ENCODE peak calls at places on chromosomes 6 and 20, in six cellular contexts. A is MM.1S, J is left lung, V is fibroblast of pulmonary artery, O is thoracic aorta, P is uterus. F is an unnamed sample.

GRCh38 chr6:22279427-22279826 is 17.4 kb downstream of the PRL start:
- DNase-seq in A (peak), J (no peak), V (no peak), O (no peak), P (no peak), F (no peak)

GRCh38 chr6:152948150-152948768 is 34.6 kb downstream of the FBXO5 start:
- DNase-seq in A (peak), J (no peak), V (peak), O (no peak), P (no peak), F (peak)

GRCh38 chr6:35064508-35065440 is 76.4 kb downstream of the TCP11 start:
- DNase-seq in A (no peak), J (no peak), V (no peak), O (no peak), P (no peak), F (no peak)

GRCh38 chr6:10202111-10202510 is 212.8 kb downstream of the TFAP2A start:
- DNase-seq in A (no peak), J (no peak), V (no peak), O (no peak), P (no peak), F (no peak)

GRCh38 chr6:104252276-104252675 is 607.4 kb downstream of the HACE1 start:
- DNase-seq in A (no peak), J (no peak), V (no peak), O (no peak), P (no peak), F (no peak)

GRCh38 chr20:20630551-20630950 is 81.9 kb downstream of the RALGAPA2 start:
- DNase-seq in A (no peak), J (no peak), V (no peak), O (no peak), P (no peak), F (no peak)

GRCh38 chr20:56706867-56707360 is 77.8 kb downstream of the TFAP2C start:
- DNase-seq in A (no peak), J (no peak), V (peak), O (no peak), P (no peak), F (no peak)

GRCh38 chr6:143823463-143824006 is 19.6 kb upstream of the LTV1 start:
- DNase-seq in A (no peak), J (no peak), V (peak), O (no peak), P (no peak), F (peak)

GRCh38 chr6:56430629-56431600 is 183.5 kb upstream of the COL21A1 start:
- DNase-seq in A (no peak), J (no peak), V (no peak), O (no peak), P (no peak), F (no peak)

GRCh38 chr20:44714701-44715494 is at the start of gene CCN5:
- DNase-seq in A (no peak), J (peak), V (peak), O (peak), P (peak), F (peak)

GRCh38 chr6:143782517-143782916 is 60.6 kb upstream of the LTV1 start:
- DNase-seq in A (no peak), J (no peak), V (no peak), O (no peak), P (no peak), F (no peak)

GRCh38 chr6:125363010-125363359 is 61.2 kb upstream of the HDDC2 start:
- DNase-seq in A (no peak), J (no peak), V (no peak), O (no peak), P (no peak), F (peak)

GRCh38 chr20:58692579-58693225 is at the start of gene NPEPL1:
- DNase-seq in A (peak), J (peak), V (peak), O (no peak), P (peak), F (peak)

GRCh38 chr20:64080013-64080812 is at the start of gene OPRL1:
- DNase-seq in A (no peak), J (no peak), V (peak), O (no peak), P (no peak), F (no peak)

GRCh38 chr20:64082126-64082638 is 2.0 kb downstream of the LKAAEAR1 start:
- DNase-seq in A (no peak), J (no peak), V (no peak), O (no peak), P (no peak), F (no peak)

GRCh38 chr20:64079273-64080012 is at the start of gene RGS19:
- DNase-seq in A (peak), J (peak), V (peak), O (no peak), P (peak), F (peak)

GRCh38 chr20:64081620-64081964 is 1.7 kb downstream of the OPRL1 start:
- DNase-seq in A (no peak), J (no peak), V (no peak), O (no peak), P (no peak), F (no peak)

DNA sequence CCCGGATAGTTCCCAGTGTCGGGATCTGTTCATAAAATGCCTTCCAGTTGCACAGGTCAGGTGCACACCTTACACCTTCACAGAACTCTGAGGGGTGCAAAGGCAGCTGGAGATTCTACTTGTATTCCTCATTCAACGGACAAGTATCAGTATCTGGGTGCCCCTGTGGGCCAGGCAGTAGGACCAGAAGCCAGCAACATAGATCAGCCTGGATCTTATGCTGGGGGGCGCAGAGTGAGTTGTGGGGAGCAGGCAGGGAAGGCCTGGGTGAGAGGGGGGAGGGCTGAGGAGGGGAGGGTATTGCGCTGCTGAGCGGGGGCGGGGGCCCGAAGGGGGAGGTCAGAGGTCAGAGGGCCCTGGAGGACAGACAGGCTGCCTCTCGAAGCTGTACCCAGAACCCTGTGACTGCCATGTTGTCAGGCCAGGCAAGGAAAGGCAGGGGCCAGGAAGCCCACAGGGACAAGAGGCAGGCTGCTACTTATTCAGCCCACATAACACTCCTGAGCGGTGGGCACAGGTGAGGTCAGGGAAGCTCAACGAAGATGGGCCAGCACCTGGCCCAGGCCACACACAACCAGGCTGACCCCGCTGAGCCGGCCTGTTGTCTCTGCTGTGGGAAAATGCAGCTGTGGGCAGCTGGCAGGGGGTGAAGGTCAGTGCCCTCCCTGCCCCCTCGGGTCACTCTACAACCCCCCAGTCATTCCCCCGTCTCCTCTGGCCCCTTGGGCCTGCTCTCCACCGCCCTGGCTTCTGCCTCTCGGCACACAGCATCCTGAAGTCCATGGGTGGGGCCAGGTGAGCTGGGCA is 1.1 kb downstream of the OPRL1 start:
- DNase-seq in A (peak), J (no peak), V (no peak), O (no peak), P (no peak), F (no peak)
- H3K4me3 ChIP-seq in A (no peak), J (no peak), V (no peak), O (peak), P (no peak), F (no peak)

GRCh38 chr6:30542915-30543314 is 13.4 kb downstream of the GNL1 start:
- DNase-seq in A (no peak), J (no peak), V (peak), O (no peak), P (no peak), F (no peak)
- TF ChIP-seq CTCF in A (no peak), J (no peak), V (peak), O (no peak), P (no peak), F (peak)

DNA sequence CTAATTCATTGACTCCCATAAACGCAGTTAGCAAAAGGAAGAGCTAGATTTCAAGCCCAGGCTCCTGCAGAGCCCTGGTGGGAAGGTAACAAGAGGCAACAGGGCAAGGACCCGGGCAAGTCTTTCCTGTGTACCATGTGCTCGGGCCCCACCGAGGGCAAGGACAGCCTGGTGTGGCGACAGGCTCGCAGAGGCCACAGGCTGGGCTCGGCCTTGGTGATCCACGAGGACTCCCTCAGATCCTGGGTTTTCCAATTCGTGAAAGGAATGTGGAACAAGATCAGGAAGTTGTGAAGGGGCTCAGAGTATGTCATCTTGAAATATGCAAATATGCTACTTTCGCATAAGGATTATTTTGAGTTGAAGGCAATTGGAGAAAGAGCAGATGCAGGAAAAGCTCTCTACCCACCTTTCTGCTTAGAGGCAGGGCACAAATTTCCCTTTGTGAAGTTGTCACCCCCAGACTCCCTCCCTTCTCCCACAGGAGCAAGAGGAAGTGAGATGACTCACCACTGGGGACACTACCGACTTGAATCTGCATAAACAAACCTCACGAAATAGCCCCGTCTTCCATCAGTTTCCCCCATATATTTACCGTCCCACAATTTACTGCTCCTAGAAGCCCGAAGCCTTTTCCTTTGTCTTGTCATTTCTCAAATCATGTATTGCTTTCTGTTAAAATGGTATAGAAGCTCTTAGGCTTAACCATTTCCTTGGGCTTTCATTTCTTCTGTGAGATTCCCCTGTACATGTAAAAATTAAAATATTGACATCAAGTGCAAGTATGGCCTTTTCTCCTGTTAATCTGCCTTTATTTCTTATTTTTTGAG is 79.0 kb downstream of the PSMG4 start:
- DNase-seq in A (no peak), J (no peak), V (peak), O (no peak), P (no peak), F (peak)
- H3K4me3 ChIP-seq in A (no peak), J (no peak), V (no peak), O (no peak), P (no peak), F (no peak)

DNA sequence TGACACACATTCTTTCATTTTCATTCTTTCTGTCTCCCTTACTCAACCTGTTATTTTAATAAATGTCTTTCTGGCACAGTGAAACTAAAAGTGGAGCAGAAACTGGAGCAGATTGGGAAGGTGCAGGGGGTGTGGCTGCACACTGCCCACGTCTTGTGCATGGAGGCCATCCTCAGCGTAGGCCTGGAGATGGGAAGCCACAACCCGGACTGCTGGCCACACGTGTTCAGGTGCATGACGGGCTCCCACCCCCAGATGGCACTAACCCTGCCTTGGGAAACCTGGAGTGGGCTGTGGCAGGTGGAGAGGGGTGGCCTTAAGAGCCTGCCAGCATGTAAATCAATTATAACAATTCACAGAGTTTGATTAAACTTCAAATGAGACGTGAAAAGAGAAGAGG is 71.4 kb upstream of the PBOV1 start:
- DNase-seq in A (peak), J (no peak), V (no peak), O (no peak), P (no peak), F (no peak)
- TF ChIP-seq CTCF in A (peak), J (no peak), V (peak), O (no peak), P (no peak), F (no peak)

DNA sequence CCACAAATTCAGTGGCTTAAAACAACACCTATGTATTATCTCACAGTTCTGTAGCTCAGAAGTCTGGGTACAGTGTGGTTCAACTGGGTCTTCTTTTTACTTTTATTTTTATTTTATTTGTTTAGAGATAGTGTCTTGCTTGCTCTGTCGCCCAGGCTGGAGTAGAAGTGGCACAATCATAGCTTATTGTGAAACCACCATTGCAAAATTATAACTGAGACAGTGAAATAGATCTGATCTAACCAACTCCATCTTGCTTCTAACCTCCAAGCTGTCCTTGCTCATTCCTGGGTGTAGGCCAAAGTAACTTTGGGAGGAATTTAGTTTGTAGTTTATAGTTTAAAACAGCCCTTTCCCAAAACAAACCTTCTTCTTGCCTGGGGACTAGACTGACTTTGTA is 193.7 kb upstream of the CDYL start:
- DNase-seq in A (no peak), J (no peak), V (peak), O (no peak), P (no peak), F (peak)
- H3K4me3 ChIP-seq in A (no peak), J (no peak), V (no peak), O (no peak), P (no peak), F (no peak)

GRCh38 chr6:169722362-169723199 is 1.7 kb downstream of the PHF10 start:
- DNase-seq in A (peak), J (peak), V (peak), O (no peak), P (peak), F (peak)
- TF ChIP-seq CTCF in A (no peak), J (no peak), V (no peak), O (no peak), P (no peak), F (no peak)

GRCh38 chr6:92201618-92202017 is 1217.7 kb downstream of the EPHA7 start:
- DNase-seq in A (no peak), J (no peak), V (no peak), O (no peak), P (no peak), F (no peak)
- H3K4me3 ChIP-seq in A (no peak), J (no peak), V (no peak), O (no peak), P (no peak), F (no peak)